ENCODE peak calls at places on chromosomes 1 and 21, in nine cellular contexts. One of them, this sample, is unnamed.

GRCh38 chr1:203478231-203478630 is 2.6 kb downstream of the PRELP start:
- DNase-seq in fibroblast of villous mesenchyme: peak; percentile 16
- DNase-seq in HFF-Myc: no peak
- DNase-seq in IMR-90: no peak
- DNase-seq in choroid plexus epithelial cell: no peak
- DNase-seq in kidney epithelial cell: no peak
- DNase-seq in cardiac muscle cell: no peak
- DNase-seq in SJSA1: no peak
- DNase-seq in AG04449: no peak
- DNase-seq in this sample: no peak

GRCh38 chr21:31201144-31201543 is 142.9 kb downstream of the TIAM1 start:
- DNase-seq in fibroblast of villous mesenchyme: peak; percentile 17
- DNase-seq in HFF-Myc: no peak
- DNase-seq in IMR-90: no peak
- DNase-seq in choroid plexus epithelial cell: peak; percentile 23
- DNase-seq in kidney epithelial cell: no peak
- DNase-seq in cardiac muscle cell: peak; percentile 58
- DNase-seq in SJSA1: no peak
- DNase-seq in AG04449: no peak
- DNase-seq in this sample: no peak

GRCh38 chr1:2557146-2558029 is 1.2 kb downstream of the TNFRSF14 start:
- DNase-seq in fibroblast of villous mesenchyme: no peak
- DNase-seq in HFF-Myc: no peak
- DNase-seq in IMR-90: no peak
- DNase-seq in choroid plexus epithelial cell: no peak
- DNase-seq in kidney epithelial cell: no peak
- DNase-seq in cardiac muscle cell: no peak
- DNase-seq in SJSA1: no peak
- DNase-seq in AG04449: no peak
- DNase-seq in this sample: no peak

GRCh38 chr1:113388621-113389355 is 1.5 kb upstream of the MAGI3 start:
- DNase-seq in fibroblast of villous mesenchyme: no peak
- DNase-seq in HFF-Myc: no peak
- DNase-seq in IMR-90: no peak
- DNase-seq in choroid plexus epithelial cell: no peak
- DNase-seq in kidney epithelial cell: no peak
- DNase-seq in cardiac muscle cell: no peak
- DNase-seq in SJSA1: no peak
- DNase-seq in AG04449: no peak
- DNase-seq in this sample: peak; percentile 60

GRCh38 chr1:28306550-28306949 is 22.3 kb upstream of the MED18 start:
- DNase-seq in fibroblast of villous mesenchyme: no peak
- DNase-seq in HFF-Myc: no peak
- DNase-seq in IMR-90: no peak
- DNase-seq in choroid plexus epithelial cell: no peak
- DNase-seq in kidney epithelial cell: no peak
- DNase-seq in cardiac muscle cell: no peak
- DNase-seq in SJSA1: no peak
- DNase-seq in AG04449: no peak
- DNase-seq in this sample: no peak

GRCh38 chr1:13956386-13956785 is 256.4 kb downstream of the PRDM2 start:
- DNase-seq in fibroblast of villous mesenchyme: no peak
- DNase-seq in HFF-Myc: no peak
- DNase-seq in IMR-90: no peak
- DNase-seq in choroid plexus epithelial cell: peak; percentile 49
- DNase-seq in kidney epithelial cell: no peak
- DNase-seq in cardiac muscle cell: peak; percentile 78
- DNase-seq in SJSA1: no peak
- DNase-seq in AG04449: no peak
- DNase-seq in this sample: no peak

GRCh38 chr1:21157868-21158267 is 18.8 kb downstream of the EIF4G3 start:
- DNase-seq in fibroblast of villous mesenchyme: no peak
- DNase-seq in HFF-Myc: no peak
- DNase-seq in IMR-90: no peak
- DNase-seq in choroid plexus epithelial cell: no peak
- DNase-seq in kidney epithelial cell: no peak
- DNase-seq in cardiac muscle cell: no peak
- DNase-seq in SJSA1: no peak
- DNase-seq in AG04449: no peak
- DNase-seq in this sample: no peak

GRCh38 chr1:10007161-10007560 is 10.1 kb downstream of the RBP7 start:
- DNase-seq in fibroblast of villous mesenchyme: no peak
- DNase-seq in HFF-Myc: no peak
- DNase-seq in IMR-90: no peak
- DNase-seq in choroid plexus epithelial cell: peak; percentile 27
- DNase-seq in kidney epithelial cell: no peak
- DNase-seq in cardiac muscle cell: peak; percentile 67
- DNase-seq in SJSA1: no peak
- DNase-seq in AG04449: no peak
- DNase-seq in this sample: no peak

GRCh38 chr1:5858246-5858645 is 134.0 kb downstream of the NPHP4 start:
- DNase-seq in fibroblast of villous mesenchyme: no peak
- DNase-seq in HFF-Myc: no peak
- DNase-seq in IMR-90: no peak
- DNase-seq in choroid plexus epithelial cell: no peak
- DNase-seq in kidney epithelial cell: no peak
- DNase-seq in cardiac muscle cell: no peak
- DNase-seq in SJSA1: no peak
- DNase-seq in AG04449: no peak
- DNase-seq in this sample: no peak

GRCh38 chr1:26546819-26547218 is 17.3 kb downstream of the RPS6KA1 start:
- DNase-seq in fibroblast of villous mesenchyme: no peak
- DNase-seq in HFF-Myc: no peak
- DNase-seq in IMR-90: no peak
- DNase-seq in choroid plexus epithelial cell: no peak
- DNase-seq in kidney epithelial cell: no peak
- DNase-seq in cardiac muscle cell: no peak
- DNase-seq in SJSA1: no peak
- DNase-seq in AG04449: no peak
- DNase-seq in this sample: no peak
- H3K4me3 ChIP-seq in fibroblast of villous mesenchyme: no peak overlapping the region
- H3K4me3 ChIP-seq in HFF-Myc: no peak overlapping the region
- H3K4me3 ChIP-seq in IMR-90: no peak overlapping the region
- H3K4me3 ChIP-seq in choroid plexus epithelial cell: no peak overlapping the region
- H3K4me3 ChIP-seq in kidney epithelial cell: no peak overlapping the region
- H3K4me3 ChIP-seq in cardiac muscle cell: no peak overlapping the region
- H3K4me3 ChIP-seq in SJSA1: no peak overlapping the region
- H3K4me3 ChIP-seq in AG04449: no peak overlapping the region
- H3K4me3 ChIP-seq in this sample: no peak overlapping the region

GRCh38 chr1:209586341-209586740 is 2.8 kb downstream of the CAMK1G start:
- DNase-seq in fibroblast of villous mesenchyme: peak; percentile 55
- DNase-seq in HFF-Myc: no peak
- DNase-seq in IMR-90: no peak
- DNase-seq in choroid plexus epithelial cell: no peak
- DNase-seq in kidney epithelial cell: no peak
- DNase-seq in cardiac muscle cell: no peak
- DNase-seq in SJSA1: no peak
- DNase-seq in AG04449: no peak
- DNase-seq in this sample: no peak
- H3K4me3 ChIP-seq in fibroblast of villous mesenchyme: no peak overlapping the region
- H3K4me3 ChIP-seq in HFF-Myc: no peak overlapping the region
- H3K4me3 ChIP-seq in IMR-90: no peak overlapping the region
- H3K4me3 ChIP-seq in choroid plexus epithelial cell: no peak overlapping the region
- H3K4me3 ChIP-seq in kidney epithelial cell: no peak overlapping the region
- H3K4me3 ChIP-seq in cardiac muscle cell: no peak overlapping the region
- H3K4me3 ChIP-seq in SJSA1: no peak overlapping the region
- H3K4me3 ChIP-seq in AG04449: no peak overlapping the region
- H3K4me3 ChIP-seq in this sample: no peak overlapping the region

GRCh38 chr21:41764558-41765392 is 2.1 kb downstream of the RIPK4 start:
- DNase-seq in fibroblast of villous mesenchyme: no peak
- DNase-seq in HFF-Myc: no peak
- DNase-seq in IMR-90: no peak
- DNase-seq in choroid plexus epithelial cell: no peak
- DNase-seq in kidney epithelial cell: peak; percentile 75
- DNase-seq in cardiac muscle cell: no peak
- DNase-seq in SJSA1: no peak
- DNase-seq in AG04449: no peak
- DNase-seq in this sample: peak; percentile 58

GRCh38 chr21:41763996-41764395 is 2.9 kb downstream of the RIPK4 start:
- DNase-seq in fibroblast of villous mesenchyme: no peak
- DNase-seq in HFF-Myc: no peak
- DNase-seq in IMR-90: no peak
- DNase-seq in choroid plexus epithelial cell: no peak
- DNase-seq in kidney epithelial cell: no peak
- DNase-seq in cardiac muscle cell: no peak
- DNase-seq in SJSA1: no peak
- DNase-seq in AG04449: no peak
- DNase-seq in this sample: no peak

GRCh38 chr21:41766883-41767605 is at the start of gene RIPK4:
- DNase-seq in fibroblast of villous mesenchyme: no peak
- DNase-seq in HFF-Myc: no peak
- DNase-seq in IMR-90: peak; percentile 23
- DNase-seq in choroid plexus epithelial cell: no peak
- DNase-seq in kidney epithelial cell: peak; percentile 85
- DNase-seq in cardiac muscle cell: no peak
- DNase-seq in SJSA1: no peak
- DNase-seq in AG04449: no peak
- DNase-seq in this sample: peak; percentile 80

GRCh38 chr21:41766051-41766882 is 585 bp downstream of the RIPK4 start:
- DNase-seq in fibroblast of villous mesenchyme: no peak
- DNase-seq in HFF-Myc: no peak
- DNase-seq in IMR-90: no peak
- DNase-seq in choroid plexus epithelial cell: no peak
- DNase-seq in kidney epithelial cell: no peak
- DNase-seq in cardiac muscle cell: peak; percentile 30
- DNase-seq in SJSA1: no peak
- DNase-seq in AG04449: no peak
- DNase-seq in this sample: no peak

GRCh38 chr21:41765393-41765950 is 1.4 kb downstream of the RIPK4 start:
- DNase-seq in fibroblast of villous mesenchyme: no peak
- DNase-seq in HFF-Myc: no peak
- DNase-seq in IMR-90: no peak
- DNase-seq in choroid plexus epithelial cell: no peak
- DNase-seq in kidney epithelial cell: no peak
- DNase-seq in cardiac muscle cell: no peak
- DNase-seq in SJSA1: no peak
- DNase-seq in AG04449: no peak
- DNase-seq in this sample: no peak
- H3K4me3 ChIP-seq in fibroblast of villous mesenchyme: no peak overlapping the region
- H3K4me3 ChIP-seq in HFF-Myc: no peak overlapping the region
- H3K4me3 ChIP-seq in IMR-90: no peak overlapping the region
- H3K4me3 ChIP-seq in choroid plexus epithelial cell: no peak overlapping the region
- H3K4me3 ChIP-seq in kidney epithelial cell: peak overlapping the region; percentile 92
- H3K4me3 ChIP-seq in cardiac muscle cell: no peak overlapping the region
- H3K4me3 ChIP-seq in SJSA1: no peak overlapping the region
- H3K4me3 ChIP-seq in AG04449: peak overlapping the region; percentile 66
- H3K4me3 ChIP-seq in this sample: peak overlapping the region; percentile 93

GRCh38 chr1:3651939-3652537 is at the start of gene TP73:
- DNase-seq in fibroblast of villous mesenchyme: no peak
- DNase-seq in HFF-Myc: no peak
- DNase-seq in IMR-90: no peak
- DNase-seq in choroid plexus epithelial cell: no peak
- DNase-seq in kidney epithelial cell: no peak
- DNase-seq in cardiac muscle cell: peak; percentile 6
- DNase-seq in SJSA1: no peak
- DNase-seq in AG04449: no peak
- DNase-seq in this sample: no peak
- H3K4me3 ChIP-seq in fibroblast of villous mesenchyme: no peak within 1 kb of the TSS
- H3K4me3 ChIP-seq in HFF-Myc: no peak within 1 kb of the TSS
- H3K4me3 ChIP-seq in IMR-90: no peak within 1 kb of the TSS
- H3K4me3 ChIP-seq in choroid plexus epithelial cell: no peak within 1 kb of the TSS
- H3K4me3 ChIP-seq in kidney epithelial cell: no peak within 1 kb of the TSS
- H3K4me3 ChIP-seq in cardiac muscle cell: peak within 1 kb of the TSS; percentile 18
- H3K4me3 ChIP-seq in SJSA1: peak within 1 kb of the TSS; percentile 52
- H3K4me3 ChIP-seq in AG04449: no peak within 1 kb of the TSS
- H3K4me3 ChIP-seq in this sample: no peak within 1 kb of the TSS

GRCh38 chr1:19254416-19254815 is 2.8 kb downstream of the MRTO4 start:
- DNase-seq in fibroblast of villous mesenchyme: no peak
- DNase-seq in HFF-Myc: no peak
- DNase-seq in IMR-90: no peak
- DNase-seq in choroid plexus epithelial cell: no peak
- DNase-seq in kidney epithelial cell: no peak
- DNase-seq in cardiac muscle cell: no peak
- DNase-seq in SJSA1: no peak
- DNase-seq in AG04449: no peak
- DNase-seq in this sample: no peak
- H3K4me3 ChIP-seq in fibroblast of villous mesenchyme: no peak overlapping the region
- H3K4me3 ChIP-seq in HFF-Myc: peak overlapping the region; percentile 77
- H3K4me3 ChIP-seq in IMR-90: no peak overlapping the region
- H3K4me3 ChIP-seq in choroid plexus epithelial cell: no peak overlapping the region
- H3K4me3 ChIP-seq in kidney epithelial cell: no peak overlapping the region
- H3K4me3 ChIP-seq in cardiac muscle cell: no peak overlapping the region
- H3K4me3 ChIP-seq in SJSA1: no peak overlapping the region
- H3K4me3 ChIP-seq in AG04449: no peak overlapping the region
- H3K4me3 ChIP-seq in this sample: no peak overlapping the region

GRCh38 chr21:42055425-42055824 is 15.7 kb upstream of the UMODL1 start:
- DNase-seq in fibroblast of villous mesenchyme: no peak
- DNase-seq in HFF-Myc: no peak
- DNase-seq in IMR-90: no peak
- DNase-seq in choroid plexus epithelial cell: no peak
- DNase-seq in kidney epithelial cell: no peak
- DNase-seq in cardiac muscle cell: no peak
- DNase-seq in SJSA1: no peak
- DNase-seq in AG04449: no peak
- DNase-seq in this sample: no peak
- H3K4me3 ChIP-seq in fibroblast of villous mesenchyme: no peak overlapping the region
- H3K4me3 ChIP-seq in HFF-Myc: no peak overlapping the region
- H3K4me3 ChIP-seq in IMR-90: no peak overlapping the region
- H3K4me3 ChIP-seq in choroid plexus epithelial cell: no peak overlapping the region
- H3K4me3 ChIP-seq in kidney epithelial cell: no peak overlapping the region
- H3K4me3 ChIP-seq in cardiac muscle cell: no peak overlapping the region
- H3K4me3 ChIP-seq in SJSA1: no peak overlapping the region
- H3K4me3 ChIP-seq in AG04449: no peak overlapping the region
- H3K4me3 ChIP-seq in this sample: no peak overlapping the region

GRCh38 chr21:38804617-38805281 is 980 bp upstream of the ETS2 start:
- DNase-seq in fibroblast of villous mesenchyme: peak; percentile 76
- DNase-seq in HFF-Myc: no peak
- DNase-seq in IMR-90: peak; percentile 54
- DNase-seq in choroid plexus epithelial cell: peak; percentile 73
- DNase-seq in kidney epithelial cell: no peak
- DNase-seq in cardiac muscle cell: peak; percentile 61
- DNase-seq in SJSA1: peak; percentile 72
- DNase-seq in AG04449: no peak
- DNase-seq in this sample: peak; percentile 97
- H3K4me3 ChIP-seq in fibroblast of villous mesenchyme: peak overlapping the region; percentile 94
- H3K4me3 ChIP-seq in HFF-Myc: peak overlapping the region; percentile 88
- H3K4me3 ChIP-seq in IMR-90: peak overlapping the region; percentile 95
- H3K4me3 ChIP-seq in choroid plexus epithelial cell: peak overlapping the region; percentile 86
- H3K4me3 ChIP-seq in kidney epithelial cell: peak overlapping the region; percentile 61
- H3K4me3 ChIP-seq in cardiac muscle cell: peak overlapping the region; percentile 94
- H3K4me3 ChIP-seq in SJSA1: peak overlapping the region; percentile 86
- H3K4me3 ChIP-seq in AG04449: peak overlapping the region; percentile 80
- H3K4me3 ChIP-seq in this sample: peak overlapping the region; percentile 86

GRCh38 chr1:217136895-217137205 is 413.6 kb upstream of the ESRRG start:
- DNase-seq in fibroblast of villous mesenchyme: no peak
- DNase-seq in HFF-Myc: no peak
- DNase-seq in IMR-90: no peak
- DNase-seq in choroid plexus epithelial cell: no peak
- DNase-seq in kidney epithelial cell: no peak
- DNase-seq in cardiac muscle cell: no peak
- DNase-seq in SJSA1: no peak
- DNase-seq in AG04449: no peak
- DNase-seq in this sample: no peak
- H3K4me3 ChIP-seq in fibroblast of villous mesenchyme: no peak overlapping the region
- H3K4me3 ChIP-seq in HFF-Myc: no peak overlapping the region
- H3K4me3 ChIP-seq in IMR-90: no peak overlapping the region
- H3K4me3 ChIP-seq in choroid plexus epithelial cell: no peak overlapping the region
- H3K4me3 ChIP-seq in kidney epithelial cell: no peak overlapping the region
- H3K4me3 ChIP-seq in cardiac muscle cell: no peak overlapping the region
- H3K4me3 ChIP-seq in SJSA1: no peak overlapping the region
- H3K4me3 ChIP-seq in AG04449: no peak overlapping the region
- H3K4me3 ChIP-seq in this sample: no peak overlapping the region